ENCODE peak calls at places on chromosomes 11 and 22, in nine cellular contexts. D, R, C, J, X, Z, M, N and P are unnamed samples.

GRCh38 chr11:118914178-118914918 is 11.4 kb downstream of the BCL9L start:
- DNase-seq in D (no peak), R (no peak), C (peak; percentile 50), J (no peak), X (no peak), Z (no peak), M (peak; percentile 81), N (no peak), P (peak; percentile 36)

GRCh38 chr22:17486719-17487118 is 76.6 kb upstream of the SLC25A18 start:
- DNase-seq in D (no peak), R (no peak), C (no peak), J (no peak), X (no peak), Z (no peak), M (no peak), N (no peak), P (no peak)

GRCh38 chr11:64070301-64070656 is 34.5 kb downstream of the FLRT1 start:
- DNase-seq in D (no peak), R (no peak), C (no peak), J (no peak), X (no peak), Z (no peak), M (no peak), N (no peak), P (no peak)

GRCh38 chr11:9219115-9219514 is 46.0 kb downstream of the DENND5A start:
- DNase-seq in D (no peak), R (no peak), C (no peak), J (no peak), X (no peak), Z (no peak), M (no peak), N (no peak), P (no peak)

GRCh38 chr11:77470504-77470903 is 3.4 kb downstream of the PAK1 start:
- DNase-seq in D (no peak), R (no peak), C (no peak), J (no peak), X (no peak), Z (no peak), M (no peak), N (no peak), P (no peak)

GRCh38 chr22:28139993-28140392 is 220.9 kb upstream of the PITPNB start:
- DNase-seq in D (peak; percentile 15), R (peak; percentile 83), C (no peak), J (peak; percentile 57), X (no peak), Z (no peak), M (no peak), N (no peak), P (no peak)

GRCh38 chr22:46443850-46444389 is 93.5 kb downstream of the CELSR1 start:
- DNase-seq in D (no peak), R (no peak), C (no peak), J (no peak), X (no peak), Z (no peak), M (no peak), N (no peak), P (no peak)

GRCh38 chr22:50738649-50739227 is 734 bp downstream of the ACR start:
- DNase-seq in D (no peak), R (no peak), C (no peak), J (no peak), X (peak; percentile 41), Z (no peak), M (no peak), N (no peak), P (no peak)

GRCh38 chr22:39462443-39463147 is 5.8 kb downstream of the MGAT3 start:
- DNase-seq in D (no peak), R (no peak), C (no peak), J (no peak), X (no peak), Z (no peak), M (no peak), N (no peak), P (no peak)

GRCh38 chr22:26559961-26560575 is 29.9 kb downstream of the TPST2 start:
- DNase-seq in D (no peak), R (no peak), C (no peak), J (no peak), X (no peak), Z (peak; percentile 69), M (no peak), N (no peak), P (no peak)

GRCh38 chr11:134139873-134140331 is 71.0 kb downstream of the JAM3 start:
- DNase-seq in D (peak; percentile 63), R (peak; percentile 81), C (peak; percentile 85), J (peak; percentile 78), X (peak; percentile 81), Z (peak; percentile 39), M (peak; percentile 46), N (peak; percentile 26), P (no peak)

GRCh38 chr11:3094223-3094824 is 37.1 kb upstream of the CARS1 start:
- DNase-seq in D (no peak), R (no peak), C (no peak), J (peak; percentile 3), X (no peak), Z (no peak), M (no peak), N (no peak), P (no peak)